ENCODE peak calls at places on chromosomes 3 and 15, in seven cellular contexts. X is psoas muscle, P is upper lobe of right lung, B is tibial nerve, Z is pancreas, G is cardiac muscle cell, S is A549. O is an unnamed sample.

GRCh38 chr3:89957461-89957860 is 850.0 kb downstream of the EPHA3 start:
- DNase-seq in B (no peak), P (no peak), X (no peak), S (no peak), G (no peak), Z (no peak), O (no peak)

GRCh38 chr3:73352841-73353493 is 271.8 kb downstream of the PDZRN3 start:
- DNase-seq in S (no peak), P (no peak), Z (no peak), G (peak; percentile 20), B (no peak), X (no peak), O (no peak)

GRCh38 chr3:45730409-45731154 is 41.4 kb downstream of the SACM1L start:
- DNase-seq in P (no peak), G (no peak), X (no peak), B (no peak), Z (no peak), S (no peak), O (no peak)

GRCh38 chr3:44948239-44948638 is 27.7 kb downstream of the ZDHHC3 start:
- DNase-seq in Z (no peak), G (no peak), S (no peak), B (no peak), P (no peak), X (no peak), O (no peak)

GRCh38 chr15:89196994-89197393 is 24.4 kb downstream of the RLBP1 start:
- DNase-seq in B (no peak), X (no peak), G (no peak), P (no peak), S (no peak), Z (peak; percentile 84), O (no peak)

GRCh38 chr3:51687472-51688205 is 16.6 kb downstream of the TEX264 start:
- DNase-seq in B (no peak), Z (no peak), P (no peak), G (peak; percentile 24), S (no peak), X (no peak), O (no peak)

GRCh38 chr3:53495518-53496501 is 1.4 kb downstream of the CACNA1D start:
- DNase-seq in P (no peak), S (no peak), X (peak; percentile 47), G (peak; percentile 46), B (no peak), Z (peak; percentile 77), O (no peak)

GRCh38 chr3:112685435-112685834 is 44.5 kb upstream of the CCDC80 start:
- DNase-seq in Z (no peak), S (no peak), P (no peak), B (no peak), G (no peak), X (no peak), O (no peak)

GRCh38 chr3:21912656-21913055 is 161.6 kb upstream of the ZNF385D start:
- DNase-seq in Z (no peak), P (no peak), B (no peak), G (no peak), S (no peak), X (no peak), O (no peak)

GRCh38 chr15:55959744-55960143 is 33.7 kb downstream of the NEDD4 start:
- DNase-seq in P (no peak), B (no peak), Z (no peak), X (no peak), G (no peak), S (no peak), O (no peak)

GRCh38 chr3:37521403-37521802 is 340.3 kb upstream of the CTDSPL start:
- DNase-seq in B (no peak), S (no peak), X (no peak), G (no peak), P (no peak), Z (no peak), O (no peak)

GRCh38 chr3:48057521-48057920 is 41.3 kb upstream of the MAP4 start:
- DNase-seq in G (no peak), X (no peak), B (no peak), Z (no peak), S (no peak), P (no peak), O (no peak)

GRCh38 chr3:112134335-112135124 is 1.5 kb upstream of the GCSAM start:
- DNase-seq in X (no peak), Z (peak; percentile 19), B (no peak), P (no peak), G (no peak), S (no peak), O (no peak)

DNA sequence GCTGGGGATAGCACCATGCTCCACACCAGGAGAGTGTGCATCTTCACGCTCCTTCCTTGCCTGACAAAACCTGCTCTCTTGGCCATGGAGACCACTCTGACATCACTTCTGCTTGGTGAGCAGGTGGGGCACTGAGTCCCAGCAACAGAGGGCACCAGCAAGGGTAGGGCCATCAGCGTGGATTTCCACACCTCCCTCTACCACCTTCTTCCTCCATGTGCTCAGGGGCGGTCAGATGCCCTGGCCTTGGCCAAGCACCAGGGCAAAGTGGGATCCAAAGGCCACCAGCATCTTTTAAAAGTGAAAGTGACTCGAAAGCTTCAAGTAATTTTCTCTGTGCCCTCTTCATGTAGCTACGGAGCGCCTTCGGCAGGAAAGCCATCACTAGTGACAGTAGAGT is 58.1 kb downstream of the CHSY1 start:
- DNase-seq in B (no peak), Z (no peak), P (no peak), X (no peak), G (no peak), S (no peak), O (no peak)
- H3K4me3 ChIP-seq in B (no peak overlapping the region), Z (no peak overlapping the region), P (peak overlapping the region; percentile 15), X (peak overlapping the region; percentile 19), G (no peak overlapping the region), S (no peak overlapping the region), O (peak overlapping the region; percentile 28)

GRCh38 chr3:99864289-99864688 is 46.6 kb downstream of the CMSS1 start:
- DNase-seq in G (no peak), Z (no peak), X (no peak), S (no peak), B (no peak), P (no peak), O (no peak)

GRCh38 chr3:99861216-99861615 is 43.6 kb downstream of the CMSS1 start:
- DNase-seq in X (no peak), S (no peak), B (no peak), P (no peak), Z (no peak), G (no peak), O (no peak)

GRCh38 chr3:99863588-99863987 is 45.9 kb downstream of the CMSS1 start:
- DNase-seq in P (no peak), S (no peak), G (no peak), Z (no peak), B (no peak), X (no peak), O (no peak)

GRCh38 chr3:99862208-99862607 is 44.5 kb downstream of the CMSS1 start:
- DNase-seq in X (no peak), P (no peak), S (no peak), Z (no peak), G (no peak), B (no peak), O (no peak)

DNA sequence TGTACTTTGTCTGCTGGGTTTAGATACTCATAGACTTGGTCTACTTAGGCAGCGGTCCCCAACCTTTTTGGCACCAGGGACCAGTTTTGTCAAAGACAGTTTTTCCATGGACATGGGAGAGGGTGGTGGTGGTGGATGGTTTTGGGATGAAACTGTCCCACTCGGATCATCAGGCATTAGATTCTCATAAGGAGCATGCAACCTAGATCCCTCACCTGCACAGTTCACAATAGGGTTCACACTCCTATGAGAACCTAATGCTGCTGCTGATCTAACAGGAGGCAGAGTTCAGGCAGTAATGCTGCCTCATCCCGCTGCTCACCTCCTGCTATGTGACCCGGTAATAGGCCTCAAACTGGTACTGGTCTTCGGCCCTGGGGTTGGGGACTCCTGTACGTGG is 45.3 kb downstream of the CMSS1 start:
- DNase-seq in P (no peak), Z (no peak), G (no peak), X (no peak), S (no peak), B (no peak), O (no peak)
- TF ChIP-seq CTCF in P (no peak), Z (no peak), G (no peak), X (no peak), S (no peak), B (no peak), O (no peak)

GRCh38 chr3:135848051-135848450 is 117.5 kb upstream of the PPP2R3A start:
- DNase-seq in S (no peak), P (no peak), Z (no peak), G (no peak), X (no peak), B (no peak), O (no peak)

GRCh38 chr3:135849827-135850226 is 115.7 kb upstream of the PPP2R3A start:
- DNase-seq in X (no peak), G (no peak), P (no peak), Z (no peak), S (no peak), B (no peak), O (no peak)

GRCh38 chr3:135840436-135840835 is 125.1 kb upstream of the PPP2R3A start:
- DNase-seq in Z (no peak), X (no peak), B (no peak), P (no peak), S (no peak), G (no peak), O (no peak)

GRCh38 chr3:135844381-135844780 is 121.1 kb upstream of the PPP2R3A start:
- DNase-seq in P (no peak), X (no peak), G (no peak), Z (no peak), B (no peak), S (no peak), O (no peak)
- H3K4me3 ChIP-seq in P (no peak overlapping the region), X (no peak overlapping the region), G (no peak overlapping the region), Z (no peak overlapping the region), B (no peak overlapping the region), S (no peak overlapping the region), O (no peak overlapping the region)

GRCh38 chr3:17030956-17031652 is 146.3 kb downstream of the PLCL2 start:
- DNase-seq in P (no peak), B (no peak), S (no peak), G (no peak), X (no peak), Z (no peak), O (no peak)

GRCh38 chr3:17035033-17035432 is 150.3 kb downstream of the PLCL2 start:
- DNase-seq in S (no peak), X (no peak), Z (no peak), G (no peak), B (no peak), P (no peak), O (no peak)

GRCh38 chr3:17030438-17030837 is 145.7 kb downstream of the PLCL2 start:
- DNase-seq in B (no peak), P (no peak), S (no peak), G (no peak), Z (no peak), X (no peak), O (no peak)

GRCh38 chr3:17033516-17034168 is 148.9 kb downstream of the PLCL2 start:
- DNase-seq in G (peak; percentile 25), P (no peak), S (no peak), Z (no peak), X (no peak), B (no peak), O (no peak)

DNA sequence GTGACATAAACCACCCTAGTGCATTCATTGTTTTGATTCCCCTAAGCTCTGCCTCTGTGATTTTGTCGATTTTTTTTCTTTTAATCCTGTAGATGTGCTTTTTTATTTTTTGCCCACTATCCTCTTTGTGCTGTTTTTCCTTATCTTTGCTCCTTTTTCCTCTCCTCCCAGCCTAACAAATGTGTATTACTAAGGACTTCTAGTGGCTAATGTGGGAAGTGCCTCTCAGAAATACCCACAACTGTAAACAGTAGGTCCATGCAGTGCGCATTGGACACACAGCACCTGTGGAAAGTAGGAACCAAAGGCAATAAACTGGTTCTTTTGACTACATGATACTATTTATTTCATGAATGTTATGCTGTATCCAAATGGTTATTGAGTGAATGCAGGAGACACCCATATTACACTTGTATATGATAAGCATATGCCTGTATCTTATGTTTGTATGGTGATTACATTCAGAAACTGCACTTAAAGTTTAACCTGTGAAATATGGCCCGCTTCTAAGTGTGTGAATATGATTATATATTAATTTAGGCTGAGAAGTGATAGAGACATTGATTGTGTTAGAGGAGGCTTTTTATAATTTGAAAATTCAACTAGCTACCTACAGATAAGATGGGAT is 147.8 kb downstream of the PLCL2 start:
- DNase-seq in Z (no peak), X (no peak), P (no peak), S (peak; percentile 45), B (peak; percentile 30), G (peak; percentile 30), O (no peak)
- TF ChIP-seq CTCF in Z (peak; percentile 65), X (peak; percentile 62), P (peak; percentile 61), S (peak; percentile 71), B (peak; percentile 37), G (peak; percentile 81), O (peak; percentile 21)